ENCODE peak calls at places on chromosomes 3 and 15, in eight cellular contexts. One of them, this sample, is unnamed.

GRCh38 chr15:59933607-59934006 is 70.5 kb upstream of the FOXB1 start:
- DNase-seq in ovary: no peak
- DNase-seq in sigmoid colon: no peak
- DNase-seq in A549: no peak
- DNase-seq in GM12878: no peak
- DNase-seq in H1: no peak
- DNase-seq in tibial nerve: no peak
- DNase-seq in upper lobe of left lung: no peak
- DNase-seq in this sample: no peak

GRCh38 chr15:81093961-81094360 is 40.1 kb upstream of the CFAP161 start:
- DNase-seq in GM12878: no peak
- DNase-seq in H1: no peak
- DNase-seq in sigmoid colon: no peak
- DNase-seq in ovary: no peak
- DNase-seq in tibial nerve: no peak
- DNase-seq in A549: no peak
- DNase-seq in upper lobe of left lung: no peak
- DNase-seq in this sample: no peak

GRCh38 chr3:10775259-10775658 is 40.8 kb upstream of the SLC6A11 start:
- DNase-seq in GM12878: no peak
- DNase-seq in ovary: no peak
- DNase-seq in A549: no peak
- DNase-seq in tibial nerve: no peak
- DNase-seq in sigmoid colon: no peak
- DNase-seq in upper lobe of left lung: no peak
- DNase-seq in H1: no peak
- DNase-seq in this sample: peak

GRCh38 chr3:76028816-76029215 is 243.5 kb upstream of the ZNF717 start:
- DNase-seq in GM12878: no peak
- DNase-seq in upper lobe of left lung: no peak
- DNase-seq in H1: no peak
- DNase-seq in A549: no peak
- DNase-seq in ovary: no peak
- DNase-seq in tibial nerve: no peak
- DNase-seq in sigmoid colon: no peak
- DNase-seq in this sample: no peak

GRCh38 chr3:52062499-52062898 is 6.1 kb upstream of the DUSP7 start:
- DNase-seq in sigmoid colon: no peak
- DNase-seq in H1: no peak
- DNase-seq in GM12878: peak
- DNase-seq in upper lobe of left lung: peak
- DNase-seq in ovary: no peak
- DNase-seq in tibial nerve: no peak
- DNase-seq in A549: peak
- DNase-seq in this sample: no peak

GRCh38 chr3:20039765-20040475 is at the start of gene KAT2B:
- DNase-seq in sigmoid colon: peak
- DNase-seq in H1: no peak
- DNase-seq in A549: peak
- DNase-seq in GM12878: no peak
- DNase-seq in ovary: peak
- DNase-seq in upper lobe of left lung: peak
- DNase-seq in tibial nerve: peak
- DNase-seq in this sample: peak

GRCh38 chr3:23979569-23979968 is 34.5 kb downstream of the NR1D2 start:
- DNase-seq in GM12878: no peak
- DNase-seq in A549: no peak
- DNase-seq in H1: no peak
- DNase-seq in upper lobe of left lung: no peak
- DNase-seq in ovary: no peak
- DNase-seq in tibial nerve: no peak
- DNase-seq in sigmoid colon: no peak
- DNase-seq in this sample: no peak

GRCh38 chr3:50238549-50239026 is 2.6 kb downstream of the GNAI2 start:
- DNase-seq in GM12878: no peak
- DNase-seq in ovary: peak
- DNase-seq in A549: no peak
- DNase-seq in tibial nerve: peak
- DNase-seq in H1: no peak
- DNase-seq in upper lobe of left lung: peak
- DNase-seq in sigmoid colon: peak
- DNase-seq in this sample: no peak

GRCh38 chr3:89419647-89420141 is 312.3 kb downstream of the EPHA3 start:
- DNase-seq in sigmoid colon: no peak
- DNase-seq in tibial nerve: no peak
- DNase-seq in GM12878: no peak
- DNase-seq in upper lobe of left lung: no peak
- DNase-seq in ovary: no peak
- DNase-seq in H1: no peak
- DNase-seq in A549: no peak
- DNase-seq in this sample: no peak

GRCh38 chr15:52228928-52229327 is 37.7 kb upstream of the GNB5 start:
- DNase-seq in tibial nerve: no peak
- DNase-seq in sigmoid colon: no peak
- DNase-seq in ovary: no peak
- DNase-seq in H1: peak
- DNase-seq in A549: no peak
- DNase-seq in GM12878: no peak
- DNase-seq in upper lobe of left lung: peak
- DNase-seq in this sample: no peak

GRCh38 chr15:60155661-60156060 is 151.6 kb downstream of the FOXB1 start:
- DNase-seq in GM12878: no peak
- DNase-seq in H1: no peak
- DNase-seq in A549: no peak
- DNase-seq in sigmoid colon: no peak
- DNase-seq in upper lobe of left lung: no peak
- DNase-seq in tibial nerve: no peak
- DNase-seq in ovary: no peak
- DNase-seq in this sample: no peak

GRCh38 chr3:161957467-161957866 is 460.9 kb downstream of the OTOL1 start:
- DNase-seq in upper lobe of left lung: no peak
- DNase-seq in GM12878: no peak
- DNase-seq in H1: no peak
- DNase-seq in tibial nerve: no peak
- DNase-seq in sigmoid colon: no peak
- DNase-seq in ovary: no peak
- DNase-seq in A549: no peak
- DNase-seq in this sample: no peak

GRCh38 chr3:105979961-105980360 is 111.1 kb upstream of the CBLB start:
- DNase-seq in upper lobe of left lung: no peak
- DNase-seq in H1: no peak
- DNase-seq in GM12878: no peak
- DNase-seq in tibial nerve: no peak
- DNase-seq in sigmoid colon: no peak
- DNase-seq in A549: no peak
- DNase-seq in ovary: no peak
- DNase-seq in this sample: no peak

GRCh38 chr15:65101418-65101890 is 13.5 kb downstream of the UBAP1L start:
- DNase-seq in GM12878: no peak
- DNase-seq in ovary: peak
- DNase-seq in sigmoid colon: peak
- DNase-seq in upper lobe of left lung: peak
- DNase-seq in A549: peak
- DNase-seq in H1: peak
- DNase-seq in tibial nerve: peak
- DNase-seq in this sample: no peak

GRCh38 chr3:39178553-39178952 is 13.8 kb downstream of the XIRP1 start:
- DNase-seq in H1: no peak
- DNase-seq in ovary: no peak
- DNase-seq in upper lobe of left lung: no peak
- DNase-seq in sigmoid colon: no peak
- DNase-seq in A549: no peak
- DNase-seq in GM12878: no peak
- DNase-seq in tibial nerve: no peak
- DNase-seq in this sample: no peak

GRCh38 chr3:134495980-134496379 is 10.1 kb downstream of the CEP63 start:
- DNase-seq in upper lobe of left lung: no peak
- DNase-seq in sigmoid colon: no peak
- DNase-seq in ovary: no peak
- DNase-seq in GM12878: no peak
- DNase-seq in A549: no peak
- DNase-seq in H1: no peak
- DNase-seq in tibial nerve: no peak
- DNase-seq in this sample: no peak

DNA sequence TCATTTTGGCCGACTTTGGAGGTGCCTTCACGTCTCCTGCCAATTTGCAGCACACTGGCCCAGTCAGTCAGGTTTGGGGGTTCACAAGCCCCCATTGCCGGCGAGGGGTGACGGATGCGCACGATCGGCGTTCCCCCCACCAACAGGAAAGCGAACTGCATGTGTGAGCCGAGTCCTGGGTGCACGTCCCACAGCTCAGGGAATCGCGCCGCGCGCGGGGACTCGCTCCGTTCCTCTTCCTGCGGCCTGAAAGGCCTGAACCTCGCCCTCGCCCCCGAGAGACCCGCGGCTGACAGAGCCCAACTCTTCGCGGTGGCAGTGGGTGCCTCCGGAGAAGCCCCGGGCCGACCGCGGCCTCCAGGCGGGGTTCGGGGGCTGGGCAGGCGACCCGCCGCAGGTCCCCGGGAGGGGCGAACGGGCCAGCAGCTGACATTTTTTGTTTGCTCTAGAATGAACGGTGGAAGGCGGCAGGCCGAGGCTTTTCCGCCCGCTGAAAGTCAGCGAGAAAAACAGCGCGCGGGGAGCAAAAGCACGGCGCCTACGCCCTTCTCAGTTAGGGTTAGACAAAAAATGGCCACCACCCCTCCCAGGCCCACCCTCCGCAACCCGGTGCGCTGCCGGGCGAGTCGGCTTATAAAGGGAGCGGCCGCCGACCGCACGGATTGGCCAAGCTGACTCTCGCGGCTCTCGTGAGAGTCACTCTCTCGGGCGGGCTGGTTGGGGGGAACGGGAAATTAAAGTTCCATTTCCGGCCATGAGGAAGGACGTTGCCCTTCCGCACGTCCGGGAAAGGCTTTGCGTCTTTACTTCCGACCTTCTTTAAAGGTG is at the start of gene TERC:
- DNase-seq in sigmoid colon: peak
- DNase-seq in ovary: peak
- DNase-seq in H1: peak
- DNase-seq in A549: peak
- DNase-seq in upper lobe of left lung: peak
- DNase-seq in tibial nerve: peak
- DNase-seq in GM12878: peak
- DNase-seq in this sample: peak
- TF ChIP-seq POLR2A in sigmoid colon: peak
- TF ChIP-seq POLR2A in ovary: peak
- TF ChIP-seq POLR2A in H1: peak
- TF ChIP-seq POLR2A in A549: peak
- TF ChIP-seq POLR2A in upper lobe of left lung: peak
- TF ChIP-seq POLR2A in tibial nerve: peak
- TF ChIP-seq POLR2A in GM12878: peak
- TF ChIP-seq POLR2A in this sample: peak

GRCh38 chr3:156429125-156429524 is 125.8 kb downstream of the SSR3 start:
- DNase-seq in tibial nerve: no peak
- DNase-seq in upper lobe of left lung: no peak
- DNase-seq in ovary: no peak
- DNase-seq in sigmoid colon: no peak
- DNase-seq in A549: no peak
- DNase-seq in H1: no peak
- DNase-seq in GM12878: no peak
- DNase-seq in this sample: no peak
- TF ChIP-seq EP300 in tibial nerve: no peak
- TF ChIP-seq EP300 in upper lobe of left lung: no peak
- TF ChIP-seq EP300 in ovary: no peak
- TF ChIP-seq EP300 in sigmoid colon: no peak
- TF ChIP-seq EP300 in A549: no peak
- TF ChIP-seq EP300 in H1: no peak
- TF ChIP-seq EP300 in GM12878: no peak
- TF ChIP-seq EP300 in this sample: no peak

DNA sequence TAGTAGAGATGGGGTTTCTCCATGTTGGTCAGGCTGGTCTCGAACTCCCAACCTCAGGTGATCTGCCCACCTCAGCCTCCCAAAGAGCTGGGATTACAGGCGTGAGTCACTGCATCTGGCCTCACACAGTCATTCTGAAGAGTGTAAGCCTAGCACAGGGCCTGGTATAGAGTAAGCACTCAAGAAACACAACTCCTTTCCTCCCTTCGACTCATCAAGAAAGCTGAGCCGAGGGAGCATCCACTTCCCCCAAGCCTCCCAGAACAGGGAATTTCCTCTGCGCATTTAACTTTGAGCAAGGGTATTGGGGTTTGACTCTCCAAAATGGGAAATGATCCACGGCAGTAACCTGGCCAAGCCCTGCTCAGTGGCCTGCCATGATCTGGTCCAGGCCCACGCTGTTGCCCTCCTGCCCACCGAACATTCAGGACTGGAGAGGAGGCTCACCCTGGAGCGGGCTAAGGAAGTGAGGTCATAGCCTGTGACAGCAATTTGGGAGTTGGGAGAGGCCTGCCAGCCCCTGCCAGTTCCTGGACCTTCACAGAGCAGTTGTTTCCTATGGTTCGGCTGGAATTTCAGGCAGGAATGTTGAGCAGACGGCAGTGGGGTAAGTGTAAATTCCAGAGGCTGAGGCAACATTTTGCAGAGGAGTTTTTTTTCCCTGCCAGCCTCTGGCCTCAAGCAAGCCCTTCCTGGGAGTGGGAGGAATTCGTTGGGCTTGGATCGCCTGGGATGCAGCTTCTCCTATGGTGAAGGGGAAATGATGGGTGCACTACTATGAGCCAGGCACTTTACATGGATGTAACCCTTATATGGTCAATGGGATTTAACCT is 21.2 kb upstream of the SMAD3 start:
- DNase-seq in GM12878: no peak
- DNase-seq in sigmoid colon: no peak
- DNase-seq in A549: no peak
- DNase-seq in tibial nerve: no peak
- DNase-seq in upper lobe of left lung: no peak
- DNase-seq in ovary: no peak
- DNase-seq in H1: no peak
- DNase-seq in this sample: no peak
- H3K27ac ChIP-seq in GM12878: no peak
- H3K27ac ChIP-seq in sigmoid colon: peak
- H3K27ac ChIP-seq in A549: no peak
- H3K27ac ChIP-seq in tibial nerve: no peak
- H3K27ac ChIP-seq in upper lobe of left lung: peak
- H3K27ac ChIP-seq in ovary: no peak
- H3K27ac ChIP-seq in H1: no peak
- H3K27ac ChIP-seq in this sample: peak

DNA sequence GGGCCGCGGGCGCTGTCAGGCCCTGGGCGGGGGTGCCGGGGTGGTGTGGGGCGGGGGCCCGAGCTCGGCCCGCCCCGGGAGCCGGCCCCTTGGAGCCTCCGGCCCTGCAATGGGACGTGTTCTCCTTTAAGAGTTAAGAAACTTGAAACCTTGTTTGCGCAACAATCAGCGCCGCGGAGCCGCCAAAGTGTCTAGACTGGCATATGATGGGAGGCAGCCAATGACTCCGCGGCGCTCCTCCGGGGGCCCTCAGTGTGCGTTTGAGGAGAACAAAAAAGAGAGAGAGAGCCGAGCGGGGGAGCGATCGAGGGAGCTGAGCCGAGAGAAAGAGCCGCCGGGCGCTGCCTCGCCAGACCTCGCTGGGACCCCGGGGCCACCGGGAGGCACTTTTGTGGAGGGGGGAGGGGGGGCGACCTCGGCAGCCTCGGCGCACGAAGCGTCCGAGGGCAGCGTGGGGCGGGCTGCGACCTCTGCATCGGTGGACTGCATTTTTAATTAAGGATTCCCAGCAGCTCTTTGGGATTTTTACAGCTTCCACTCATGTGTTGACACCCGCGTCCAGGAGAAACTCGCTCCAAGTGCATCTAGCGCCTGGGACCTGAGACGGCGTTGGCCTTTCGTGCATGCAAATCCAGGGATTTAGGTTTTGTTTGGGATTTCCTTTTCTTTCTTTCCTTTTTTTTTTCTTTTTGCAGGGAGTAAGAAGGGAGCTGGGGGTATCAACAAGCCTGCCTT is at the start of gene SMAD6:
- DNase-seq in ovary: peak
- DNase-seq in H1: peak
- DNase-seq in A549: peak
- DNase-seq in upper lobe of left lung: peak
- DNase-seq in GM12878: no peak
- DNase-seq in sigmoid colon: peak
- DNase-seq in tibial nerve: peak
- DNase-seq in this sample: peak
- TF ChIP-seq POLR2A in ovary: peak
- TF ChIP-seq POLR2A in H1: peak
- TF ChIP-seq POLR2A in A549: peak
- TF ChIP-seq POLR2A in upper lobe of left lung: no peak
- TF ChIP-seq POLR2A in GM12878: no peak
- TF ChIP-seq POLR2A in sigmoid colon: peak
- TF ChIP-seq POLR2A in tibial nerve: peak
- TF ChIP-seq POLR2A in this sample: no peak